ENCODE peak calls at places on chromosome 1, in nine cellular contexts. Y is uterus; S is A549; X is tibial nerve; Q is CD8-positive, alpha-beta T cell; W is transverse colon; J is right atrium auricular region; O is HCT116; U is ovary. F is an unnamed sample.

GRCh38 chr1:153685578-153686340 is 7.3 kb downstream of the NPR1 start:
- DNase-seq in Y (no peak), S (no peak), X (no peak), Q (no peak), W (no peak), J (no peak), O (no peak), U (no peak), F (no peak)

GRCh38 chr1:173149887-173150286 is 57.2 kb downstream of the TNFSF4 start:
- DNase-seq in Y (no peak), S (peak; percentile 22), X (peak; percentile 42), Q (no peak), W (no peak), J (peak; percentile 75), O (no peak), U (no peak), F (peak; percentile 97)

GRCh38 chr1:46081620-46082019 is 50.8 kb downstream of the PIK3R3 start:
- DNase-seq in Y (no peak), S (no peak), X (no peak), Q (no peak), W (no peak), J (no peak), O (no peak), U (no peak), F (no peak)

GRCh38 chr1:197392541-197392940 is 124.5 kb downstream of the CRB1 start:
- DNase-seq in Y (no peak), S (no peak), X (no peak), Q (no peak), W (no peak), J (no peak), O (no peak), U (no peak), F (no peak)

GRCh38 chr1:169514566-169515270 is 29.0 kb upstream of the SLC19A2 start:
- DNase-seq in Y (no peak), S (no peak), X (no peak), Q (no peak), W (no peak), J (no peak), O (no peak), U (no peak), F (no peak)

GRCh38 chr1:234771642-234772344 is 161.8 kb upstream of the IRF2BP2 start:
- DNase-seq in Y (no peak), S (no peak), X (no peak), Q (no peak), W (no peak), J (no peak), O (no peak), U (no peak), F (no peak)

GRCh38 chr1:245777752-245778151 is 623.0 kb downstream of the KIF26B start:
- DNase-seq in Y (no peak), S (no peak), X (no peak), Q (no peak), W (no peak), J (no peak), O (no peak), U (no peak), F (no peak)

GRCh38 chr1:157363660-157364140 is 188.6 kb downstream of the FCRL5 start:
- DNase-seq in Y (no peak), S (peak; percentile 52), X (no peak), Q (no peak), W (peak; percentile 45), J (no peak), O (peak; percentile 42), U (no peak), F (peak; percentile 30)

GRCh38 chr1:95407864-95408291 is 173.9 kb downstream of the RWDD3 start:
- DNase-seq in Y (no peak), S (no peak), X (peak; percentile 4), Q (no peak), W (no peak), J (no peak), O (no peak), U (no peak), F (no peak)

GRCh38 chr1:27601771-27602509 is 2.0 kb downstream of the AHDC1 start:
- DNase-seq in Y (peak; percentile 58), S (no peak), X (no peak), Q (no peak), W (peak; percentile 53), J (no peak), O (no peak), U (peak; percentile 58), F (peak; percentile 35)

DNA sequence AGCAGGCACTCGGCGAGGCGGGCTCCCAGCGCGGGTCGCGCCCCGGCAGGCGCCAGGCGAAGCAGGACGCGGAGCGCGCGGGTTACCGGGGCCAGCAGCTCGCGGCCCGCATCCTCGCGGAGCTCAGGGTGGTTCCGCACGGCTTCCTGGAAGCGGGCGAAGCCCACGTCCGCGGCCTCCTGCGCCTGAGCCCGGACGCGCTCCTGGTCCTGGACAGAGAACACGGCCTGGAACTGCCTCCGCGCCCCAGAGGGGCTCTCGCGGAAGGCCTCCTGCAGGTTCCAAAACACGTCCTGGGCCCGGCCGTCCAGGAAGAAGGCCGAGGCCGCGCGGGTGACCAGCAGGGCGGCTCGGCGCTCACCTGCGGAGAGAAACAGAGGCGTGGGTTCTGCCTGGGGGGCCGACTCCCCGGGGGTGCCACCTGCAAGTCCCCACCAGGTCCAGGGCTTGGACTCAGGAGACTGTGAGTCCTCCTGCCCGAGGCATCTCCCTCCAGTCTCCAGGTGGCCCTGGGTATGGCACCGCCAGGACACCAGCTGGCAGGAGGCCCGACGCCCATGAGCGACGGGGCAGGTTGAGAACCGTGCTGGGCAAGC is 11.4 kb downstream of the TTC34 start:
- DNase-seq in Y (no peak), S (no peak), X (no peak), Q (no peak), W (no peak), J (no peak), O (no peak), U (no peak), F (no peak)
- H3K9me3 ChIP-seq in Y (no peaks in the 10 kb centered on the region), S (peaks cover 5% of the 10 kb centered on the region), X (peaks cover 10% of the 10 kb centered on the region), Q (peaks cover 6% of the 10 kb centered on the region), W (peaks cover 20% of the 10 kb centered on the region), J (no peaks in the 10 kb centered on the region), O (no peaks in the 10 kb centered on the region), U (no peaks in the 10 kb centered on the region), F (peaks cover 8% of the 10 kb centered on the region)

DNA sequence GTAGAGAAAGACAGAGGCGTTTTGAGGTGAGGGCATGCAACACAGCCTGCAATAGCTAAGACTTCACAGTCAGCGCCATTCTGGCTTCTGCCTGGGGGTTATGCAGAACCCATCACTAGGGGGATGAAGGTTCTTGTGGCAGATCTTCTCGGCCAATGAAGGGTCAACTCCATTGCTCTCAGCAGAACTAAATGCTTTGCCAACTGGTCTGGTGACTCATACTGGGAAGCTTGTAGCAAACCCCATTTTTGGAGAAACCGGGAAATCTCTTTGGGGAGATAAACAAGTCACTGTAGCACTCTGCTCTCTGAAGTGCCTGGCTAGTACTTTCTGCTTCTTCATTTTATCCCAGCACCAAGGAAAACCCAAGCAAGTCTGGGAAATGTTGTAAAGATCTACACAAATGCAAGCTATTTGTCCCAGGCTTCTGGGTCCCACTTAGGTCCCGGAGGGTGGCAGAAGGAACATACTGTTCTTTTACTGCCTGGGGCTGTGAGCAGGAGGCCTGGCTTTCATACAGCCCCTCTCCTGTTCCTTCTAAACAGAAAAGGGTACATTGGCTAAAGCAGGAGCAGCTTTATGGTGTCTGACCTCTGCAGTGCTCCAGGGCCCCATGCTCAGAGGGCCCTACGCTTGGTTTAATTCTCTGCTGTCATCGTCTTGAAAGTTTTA is 28.8 kb downstream of the SHISA4 start:
- DNase-seq in Y (peak; percentile 54), S (peak; percentile 46), X (peak; percentile 70), Q (no peak), W (no peak), J (no peak), O (no peak), U (peak; percentile 63), F (no peak)
- TF ChIP-seq CTCF in Y (no peak), S (no peak), X (no peak), Q (no peak), W (no peak), J (no peak), O (no peak), U (no peak), F (no peak)

GRCh38 chr1:22451702-22452400 is at the start of gene ZBTB40:
- DNase-seq in Y (peak; percentile 98), S (peak; percentile 96), X (peak; percentile 93), Q (peak; percentile 96), W (peak; percentile 96), J (peak; percentile 98), O (peak; percentile 88), U (peak; percentile 98), F (peak; percentile 96)

GRCh38 chr1:22454476-22455056 is 2.9 kb downstream of the ZBTB40 start:
- DNase-seq in Y (no peak), S (no peak), X (no peak), Q (no peak), W (no peak), J (no peak), O (no peak), U (no peak), F (no peak)

GRCh38 chr1:22452401-22452963 is 831 bp downstream of the ZBTB40 start:
- DNase-seq in Y (no peak), S (no peak), X (peak; percentile 24), Q (peak; percentile 34), W (peak; percentile 26), J (no peak), O (no peak), U (peak; percentile 43), F (peak; percentile 56)

GRCh38 chr1:22450421-22451021 is 1.1 kb upstream of the ZBTB40 start:
- DNase-seq in Y (no peak), S (no peak), X (no peak), Q (no peak), W (no peak), J (no peak), O (no peak), U (no peak), F (no peak)

DNA sequence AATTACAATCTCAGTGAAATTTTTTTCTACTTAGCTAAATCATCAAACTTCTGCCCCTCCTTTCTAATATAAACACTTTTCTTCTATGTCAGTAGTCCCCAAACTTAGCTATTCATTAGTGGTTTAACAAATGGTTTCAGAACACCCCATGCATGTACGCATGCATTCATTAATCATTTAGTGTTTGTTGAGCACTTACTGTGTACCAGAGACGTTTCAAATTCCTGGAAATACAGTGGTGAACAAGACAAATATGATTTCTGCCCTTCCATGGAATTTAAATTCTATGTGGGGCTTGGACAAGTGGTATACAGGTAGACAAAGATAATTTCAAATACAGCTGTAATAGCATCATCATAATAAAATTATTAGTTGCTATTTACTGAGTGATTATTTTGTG is 1.5 kb downstream of the ZBTB40 start:
- DNase-seq in Y (no peak), S (no peak), X (no peak), Q (no peak), W (no peak), J (no peak), O (no peak), U (no peak), F (no peak)
- H3K4me3 ChIP-seq in Y (no peak overlapping the region), S (peak overlapping the region; percentile 72), X (no peak overlapping the region), Q (peak overlapping the region; percentile 71), W (no peak overlapping the region), J (no peak overlapping the region), O (peak overlapping the region; percentile 85), U (no peak overlapping the region), F (no peak overlapping the region)

DNA sequence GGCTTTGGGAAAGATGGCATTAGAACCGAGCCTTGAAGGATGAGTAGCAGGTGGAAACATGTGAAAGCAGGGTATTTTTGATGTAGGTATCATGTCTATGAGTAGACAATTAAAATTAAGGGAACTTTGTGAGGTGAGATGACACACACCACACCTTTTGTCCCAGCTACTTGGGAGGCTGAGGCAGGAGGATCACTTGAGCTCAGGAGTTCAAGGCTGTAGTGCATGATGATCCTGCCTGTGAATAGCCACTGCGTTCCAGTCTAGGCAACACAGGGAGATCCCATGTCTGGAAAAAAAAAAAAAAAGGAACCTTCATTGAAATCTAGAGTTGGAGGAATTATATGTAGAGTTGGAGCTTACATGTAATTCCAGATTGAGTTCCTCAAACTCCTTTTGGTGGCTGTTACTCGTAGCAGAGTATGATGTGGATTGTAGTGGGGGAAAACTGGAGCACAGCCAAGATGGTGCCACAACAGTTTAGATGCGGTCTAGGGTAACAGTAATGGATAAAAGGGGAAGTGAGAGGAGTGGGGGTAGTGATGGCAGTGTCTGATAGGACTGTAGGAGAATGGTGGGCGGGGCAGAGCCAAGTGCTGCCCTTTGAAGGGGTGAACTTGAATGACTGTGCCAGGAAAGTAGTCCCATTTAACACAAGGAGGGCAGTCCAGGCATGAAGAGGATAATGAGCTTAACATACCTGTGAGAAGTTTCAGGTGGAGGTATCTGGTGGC is 17.4 kb downstream of the AK4 start:
- DNase-seq in Y (no peak), S (no peak), X (no peak), Q (no peak), W (no peak), J (no peak), O (no peak), U (no peak), F (no peak)
- H3K9me3 ChIP-seq in Y (no peaks in the 10 kb centered on the region), S (no peaks in the 10 kb centered on the region), X (no peaks in the 10 kb centered on the region), Q (no peaks in the 10 kb centered on the region), W (no peaks in the 10 kb centered on the region), J (no peaks in the 10 kb centered on the region), O (no peaks in the 10 kb centered on the region), U (no peaks in the 10 kb centered on the region), F (no peaks in the 10 kb centered on the region)

F was measured in cardiac muscle cell.